ENCODE peak calls at places on chromosomes 12 and 14, in ten cellular contexts. W is brain microvascular endothelial cell, Q is transverse colon, Y is adrenal gland, A is SK-N-MC, C is aorta, R is fibroblast of lung, N is H7, M is heart right ventricle, P is DND-41. J is an unnamed sample. For H3K36me3, the result is how much of the 10 kb centered on the place peaks cover.

GRCh38 chr12:123141615-123142517 is 9.0 kb downstream of the PITPNM2 start:
- DNase-seq in W (peak), Q (peak), Y (peak), A (no peak), C (peak), R (peak), N (no peak), M (peak), P (no peak), J (peak)

GRCh38 chr14:49865431-49865859 is 12.9 kb upstream of the NEMF start:
- DNase-seq in W (peak), Q (peak), Y (peak), A (no peak), C (peak), R (peak), N (peak), M (peak), P (peak), J (peak)

GRCh38 chr12:66011731-66012130 is 118.8 kb downstream of the LLPH start:
- DNase-seq in W (no peak), Q (no peak), Y (no peak), A (no peak), C (no peak), R (no peak), N (no peak), M (no peak), P (no peak), J (no peak)

GRCh38 chr14:92549853-92550244 is 36.3 kb downstream of the RIN3 start:
- DNase-seq in W (no peak), Q (no peak), Y (peak), A (no peak), C (peak), R (peak), N (no peak), M (peak), P (no peak), J (no peak)

GRCh38 chr12:100154472-100155247 is 12.0 kb upstream of the BLTP3B start:
- DNase-seq in W (peak), Q (peak), Y (peak), A (no peak), C (peak), R (peak), N (peak), M (peak), P (peak), J (peak)

GRCh38 chr14:60651936-60652673 is 2.8 kb upstream of the SIX1 start:
- DNase-seq in W (no peak), Q (no peak), Y (no peak), A (no peak), C (no peak), R (peak), N (peak), M (no peak), P (no peak), J (no peak)

GRCh38 chr14:99807413-99808132 is 14.4 kb downstream of the EML1 start:
- DNase-seq in W (no peak), Q (no peak), Y (no peak), A (no peak), C (no peak), R (no peak), N (peak), M (no peak), P (no peak), J (no peak)

GRCh38 chr14:104085032-104085888 is at the start of gene ASPG:
- DNase-seq in W (no peak), Q (peak), Y (peak), A (no peak), C (peak), R (no peak), N (peak), M (no peak), P (no peak), J (no peak)

GRCh38 chr12:54592316-54592715 is 3.9 kb upstream of the PPP1R1A start:
- DNase-seq in W (no peak), Q (no peak), Y (no peak), A (no peak), C (no peak), R (peak), N (no peak), M (no peak), P (no peak), J (no peak)

GRCh38 chr12:9773216-9773877 is 12.6 kb upstream of the CD69 start:
- DNase-seq in W (no peak), Q (no peak), Y (no peak), A (no peak), C (no peak), R (no peak), N (no peak), M (no peak), P (no peak), J (peak)

GRCh38 chr14:33184587-33184986 is 245.9 kb downstream of the NPAS3 start:
- DNase-seq in W (peak), Q (no peak), Y (peak), A (no peak), C (no peak), R (peak), N (no peak), M (no peak), P (no peak), J (peak)

GRCh38 chr12:15644700-15645099 is 144.5 kb downstream of the EPS8 start:
- DNase-seq in W (no peak), Q (no peak), Y (no peak), A (no peak), C (no peak), R (no peak), N (no peak), M (no peak), P (no peak), J (no peak)

GRCh38 chr14:57714487-57714899 is 151.4 kb downstream of the SLC35F4 start:
- DNase-seq in W (no peak), Q (no peak), Y (no peak), A (no peak), C (no peak), R (no peak), N (peak), M (no peak), P (no peak), J (no peak)

GRCh38 chr14:37340353-37340752 is 142.6 kb downstream of the MIPOL1 start:
- DNase-seq in W (no peak), Q (no peak), Y (no peak), A (no peak), C (no peak), R (no peak), N (no peak), M (no peak), P (no peak), J (no peak)

GRCh38 chr12:18224745-18225144 is 36.6 kb upstream of the PIK3C2G start:
- DNase-seq in W (no peak), Q (no peak), Y (no peak), A (peak), C (no peak), R (peak), N (peak), M (no peak), P (no peak), J (peak)

GRCh38 chr14:92792885-92793284 is 1.2 kb upstream of the GOLGA5 start:
- DNase-seq in W (no peak), Q (no peak), Y (no peak), A (no peak), C (no peak), R (no peak), N (peak), M (no peak), P (no peak), J (no peak)

GRCh38 chr12:3137814-3138445 is 60.8 kb downstream of the TSPAN9 start:
- DNase-seq in W (no peak), Q (no peak), Y (no peak), A (no peak), C (peak), R (no peak), N (no peak), M (no peak), P (no peak), J (no peak)

GRCh38 chr12:100845095-100845494 is 50.5 kb downstream of the ANO4 start:
- DNase-seq in W (no peak), Q (no peak), Y (no peak), A (no peak), C (no peak), R (no peak), N (no peak), M (no peak), P (no peak), J (no peak)

GRCh38 chr14:65333926-65334687 is 78.4 kb upstream of the FUT8 start:
- DNase-seq in W (peak), Q (peak), Y (no peak), A (peak), C (no peak), R (peak), N (peak), M (no peak), P (no peak), J (no peak)

GRCh38 chr12:2940564-2940963 is 18.6 kb upstream of the TEAD4 start:
- DNase-seq in W (no peak), Q (no peak), Y (no peak), A (no peak), C (no peak), R (peak), N (no peak), M (no peak), P (no peak), J (no peak)

GRCh38 chr12:95922231-95922630 is 20.2 kb downstream of the CCDC38 start:
- DNase-seq in W (peak), Q (no peak), Y (no peak), A (no peak), C (no peak), R (no peak), N (no peak), M (no peak), P (no peak), J (no peak)

GRCh38 chr12:43917896-43918295 is 82.0 kb downstream of the TMEM117 start:
- DNase-seq in W (no peak), Q (no peak), Y (no peak), A (no peak), C (no peak), R (no peak), N (no peak), M (no peak), P (no peak), J (no peak)

GRCh38 chr14:53528114-53528513 is 375.0 kb upstream of the DDHD1 start:
- DNase-seq in W (no peak), Q (no peak), Y (no peak), A (no peak), C (no peak), R (peak), N (no peak), M (no peak), P (no peak), J (no peak)

GRCh38 chr12:28415755-28416154 is 225.5 kb downstream of the CCDC91 start:
- DNase-seq in W (peak), Q (no peak), Y (peak), A (no peak), C (no peak), R (peak), N (no peak), M (no peak), P (no peak), J (no peak)

GRCh38 chr14:70073924-70074566 is 114.7 kb downstream of the SLC8A3 start:
- DNase-seq in W (peak), Q (peak), Y (peak), A (peak), C (peak), R (peak), N (peak), M (no peak), P (peak), J (peak)

GRCh38 chr12:48022676-48023385 is 18.6 kb upstream of the COL2A1 start:
- DNase-seq in W (no peak), Q (no peak), Y (no peak), A (no peak), C (no peak), R (no peak), N (peak), M (no peak), P (no peak), J (no peak)

GRCh38 chr12:45509187-45509586 is 220.3 kb upstream of the ARID2 start:
- DNase-seq in W (no peak), Q (no peak), Y (no peak), A (no peak), C (no peak), R (no peak), N (no peak), M (no peak), P (no peak), J (no peak)

GRCh38 chr12:132115500-132115899 is 28.6 kb downstream of the DDX51 start:
- DNase-seq in W (no peak), Q (no peak), Y (no peak), A (no peak), C (no peak), R (no peak), N (no peak), M (no peak), P (no peak), J (no peak)
- H3K36me3 ChIP-seq in W (half or more), Q (under half), Y (under half), A (under half), C (under half), R (under half), N (under half), M (half or more), P (half or more), J (under half)

DNA sequence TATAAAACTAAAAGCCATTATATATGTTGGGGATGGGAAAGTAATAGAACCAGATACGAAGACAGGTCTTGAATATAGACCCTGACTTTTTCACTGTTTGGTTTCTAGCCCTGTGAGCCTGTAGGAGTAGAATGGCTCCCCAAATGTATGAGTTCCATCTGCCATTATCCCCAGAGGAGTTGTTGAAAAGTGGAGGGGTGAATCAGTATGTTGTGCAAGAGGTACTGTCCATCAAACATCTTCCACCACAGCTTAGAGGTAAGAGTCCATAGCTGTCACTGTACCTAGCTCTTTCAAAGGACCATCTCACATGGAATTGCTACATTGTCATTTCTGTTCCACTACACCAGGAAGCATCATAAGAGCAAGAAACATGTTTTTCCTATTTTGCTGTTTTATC is 1.1 kb downstream of the NCAPD2 start:
- DNase-seq in W (no peak), Q (no peak), Y (no peak), A (no peak), C (no peak), R (no peak), N (no peak), M (no peak), P (no peak), J (no peak)
- H3K36me3 ChIP-seq in W (under half), Q (under half), Y (under half), A (half or more), C (under half), R (under half), N (under half), M (half or more), P (under half), J (under half)

GRCh38 chr12:79563021-79563739 is 127.6 kb downstream of the PAWR start:
- DNase-seq in W (no peak), Q (no peak), Y (no peak), A (no peak), C (no peak), R (no peak), N (no peak), M (no peak), P (no peak), J (peak)
- H3K36me3 ChIP-seq in W (under half), Q (under half), Y (under half), A (under half), C (under half), R (under half), N (under half), M (under half), P (under half), J (under half)

DNA sequence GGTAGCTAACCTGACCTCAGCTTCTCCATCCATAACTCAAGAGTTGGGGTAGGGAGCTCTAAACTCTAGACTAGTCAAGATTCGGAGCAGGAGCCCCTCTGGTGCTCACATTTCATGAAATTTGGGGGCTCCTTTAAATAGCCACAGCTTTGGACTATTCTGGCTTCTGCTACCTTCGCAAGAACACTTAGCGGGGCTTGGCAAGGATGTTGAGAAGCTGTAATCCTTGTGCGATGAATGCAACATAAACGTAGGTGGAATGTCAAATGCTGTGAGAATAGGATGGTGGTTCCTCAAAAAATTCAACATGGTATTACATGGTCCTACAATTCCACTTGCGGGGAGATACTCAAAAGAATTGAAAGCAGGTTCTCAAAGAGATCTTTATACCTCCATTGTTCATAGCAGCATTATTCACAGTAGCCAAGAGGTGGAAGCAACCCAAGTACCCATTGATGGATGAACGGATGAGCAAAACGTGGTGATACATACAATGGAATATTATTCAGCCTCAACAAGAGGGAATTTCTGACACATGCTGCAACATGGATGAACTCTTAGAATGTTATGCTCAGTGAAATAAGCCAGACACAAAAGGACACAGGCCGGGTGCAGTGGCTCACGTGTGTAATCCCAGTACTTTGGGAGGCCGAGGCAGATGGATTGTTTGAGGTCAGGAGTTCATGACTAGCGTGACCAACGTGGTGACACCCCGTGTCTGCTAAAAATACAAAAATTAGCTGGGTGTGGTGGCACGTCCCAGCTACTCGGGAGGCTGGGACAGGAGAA is 73.8 kb downstream of the ACTN1 start:
- DNase-seq in W (no peak), Q (no peak), Y (no peak), A (no peak), C (peak), R (no peak), N (no peak), M (no peak), P (no peak), J (no peak)
- H3K36me3 ChIP-seq in W (half or more), Q (under half), Y (under half), A (under half), C (under half), R (half or more), N (under half), M (half or more), P (half or more), J (under half)

GRCh38 chr12:50100561-50100960 is 3.2 kb upstream of the GPD1 start:
- DNase-seq in W (no peak), Q (no peak), Y (no peak), A (no peak), C (no peak), R (no peak), N (no peak), M (no peak), P (no peak), J (no peak)
- H3K36me3 ChIP-seq in W (under half), Q (under half), Y (under half), A (half or more), C (under half), R (under half), N (under half), M (half or more), P (half or more), J (under half)

DNA sequence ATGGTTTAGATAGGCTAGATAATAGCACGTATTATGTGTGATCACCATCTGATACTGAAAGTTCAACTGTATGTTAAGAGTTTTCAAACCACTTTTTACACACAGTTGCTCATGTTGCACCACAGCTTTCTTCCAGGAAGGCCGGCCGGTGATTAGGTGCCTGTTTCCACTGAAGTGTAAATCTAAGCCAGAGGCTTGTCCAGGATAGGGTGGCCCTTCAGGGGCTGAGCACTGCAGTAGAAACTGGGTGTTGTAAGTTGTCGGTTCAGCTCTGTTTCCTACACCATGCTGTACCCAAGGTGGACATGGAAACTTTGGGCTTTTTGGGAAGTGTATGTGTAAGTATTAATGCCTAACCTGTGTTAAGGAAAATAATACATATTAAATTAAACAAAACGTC is 30.7 kb downstream of the TDP1 start:
- DNase-seq in W (no peak), Q (no peak), Y (no peak), A (no peak), C (no peak), R (no peak), N (no peak), M (no peak), P (no peak), J (no peak)
- H3K36me3 ChIP-seq in W (under half), Q (under half), Y (under half), A (half or more), C (under half), R (under half), N (under half), M (half or more), P (half or more), J (under half)

GRCh38 chr12:56160160-56160763 is 2.1 kb downstream of the MYL6 start:
- DNase-seq in W (peak), Q (peak), Y (no peak), A (no peak), C (peak), R (no peak), N (no peak), M (no peak), P (peak), J (peak)
- H3K36me3 ChIP-seq in W (half or more), Q (under half), Y (under half), A (half or more), C (under half), R (under half), N (under half), M (half or more), P (half or more), J (under half)

DNA sequence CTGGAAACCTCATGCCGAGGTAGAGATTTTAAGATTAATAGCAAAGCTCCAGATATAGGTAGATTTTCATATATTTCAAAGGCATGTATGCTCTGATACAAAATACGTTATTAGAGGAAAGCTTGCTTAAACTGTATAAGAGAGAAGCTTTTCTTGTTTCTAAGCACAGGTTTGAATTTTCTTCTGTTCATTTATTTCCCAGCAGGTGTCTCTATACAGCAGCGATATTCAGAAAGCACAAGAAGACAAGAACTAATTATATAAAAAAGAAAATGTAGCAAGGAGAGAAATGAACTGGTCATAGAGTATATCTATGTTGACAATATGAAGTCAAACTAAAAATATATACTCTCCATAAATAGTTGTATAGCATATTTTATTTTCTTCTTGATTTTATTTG is 307.4 kb upstream of the NOVA1 start:
- DNase-seq in W (no peak), Q (no peak), Y (no peak), A (no peak), C (no peak), R (no peak), N (no peak), M (no peak), P (no peak), J (no peak)
- H3K36me3 ChIP-seq in W (under half), Q (under half), Y (under half), A (under half), C (under half), R (under half), N (under half), M (under half), P (under half), J (under half)

GRCh38 chr12:132773077-132774020 is 11.7 kb upstream of the ANKLE2 start:
- DNase-seq in W (no peak), Q (no peak), Y (no peak), A (no peak), C (no peak), R (no peak), N (no peak), M (no peak), P (no peak), J (no peak)

GRCh38 chr12:132771126-132771838 is 9.7 kb upstream of the ANKLE2 start:
- DNase-seq in W (no peak), Q (peak), Y (no peak), A (no peak), C (no peak), R (peak), N (no peak), M (no peak), P (no peak), J (peak)

GRCh38 chr12:132774159-132774558 is 12.5 kb upstream of the ANKLE2 start:
- DNase-seq in W (no peak), Q (no peak), Y (no peak), A (no peak), C (no peak), R (no peak), N (no peak), M (no peak), P (no peak), J (no peak)

GRCh38 chr12:132774646-132775275 is 13.1 kb upstream of the ANKLE2 start:
- DNase-seq in W (no peak), Q (no peak), Y (no peak), A (no peak), C (no peak), R (no peak), N (no peak), M (no peak), P (no peak), J (no peak)

GRCh38 chr12:132772551-132772950 is 10.9 kb upstream of the ANKLE2 start:
- DNase-seq in W (no peak), Q (peak), Y (peak), A (no peak), C (peak), R (no peak), N (no peak), M (no peak), P (no peak), J (no peak)
- H3K36me3 ChIP-seq in W (half or more), Q (under half), Y (under half), A (under half), C (under half), R (half or more), N (under half), M (half or more), P (half or more), J (under half)

GRCh38 chr12:59239993-59240392 is 319.7 kb upstream of the LRIG3 start:
- DNase-seq in W (no peak), Q (no peak), Y (no peak), A (no peak), C (no peak), R (no peak), N (no peak), M (no peak), P (no peak), J (no peak)

GRCh38 chr12:59230334-59230733 is 310.0 kb upstream of the LRIG3 start:
- DNase-seq in W (no peak), Q (no peak), Y (no peak), A (no peak), C (no peak), R (no peak), N (no peak), M (no peak), P (no peak), J (no peak)

GRCh38 chr12:59234391-59234790 is 314.1 kb upstream of the LRIG3 start:
- DNase-seq in W (no peak), Q (no peak), Y (no peak), A (no peak), C (no peak), R (no peak), N (no peak), M (no peak), P (no peak), J (no peak)
- H3K36me3 ChIP-seq in W (under half), Q (under half), Y (under half), A (under half), C (under half), R (under half), N (under half), M (under half), P (under half), J (under half)